ENCODE peak calls at places on chromosome 11, in five cellular contexts. S, P, W, C and A are unnamed samples.

GRCh38 chr11:102780491-102780918 is at the start of gene MMP10:
- DNase-seq in W (no peak), S (no peak), P (peak; percentile 19), C (no peak), A (no peak)

GRCh38 chr11:78649361-78650215 is 74.9 kb upstream of the NARS2 start:
- DNase-seq in S (no peak), P (no peak), W (no peak), C (no peak), A (no peak)

GRCh38 chr11:121723261-121723741 is 270.5 kb upstream of the SORL1-AS1 start:
- DNase-seq in S (no peak), W (peak; percentile 23), P (peak; percentile 21), C (peak; percentile 47), A (peak; percentile 15)

GRCh38 chr11:88414385-88414861 is 76.9 kb upstream of the CTSC start:
- DNase-seq in P (peak; percentile 78), W (peak; percentile 35), C (no peak), S (no peak), A (no peak)

GRCh38 chr11:113937918-113938317 is 33.3 kb downstream of the HTR3B start:
- DNase-seq in C (no peak), P (no peak), W (no peak), S (no peak), A (no peak)

GRCh38 chr11:130192845-130193267 is 33.3 kb downstream of the ST14 start:
- DNase-seq in P (no peak), W (no peak), S (peak; percentile 67), C (no peak), A (no peak)

GRCh38 chr11:130146797-130147196 is 12.8 kb upstream of the ST14 start:
- DNase-seq in S (no peak), C (no peak), P (no peak), W (no peak), A (no peak)

GRCh38 chr11:10302744-10303557 is 1.9 kb upstream of the ADM start:
- DNase-seq in C (peak; percentile 93), P (peak; percentile 64), S (peak; percentile 94), W (peak; percentile 88), A (peak; percentile 41)

GRCh38 chr11:10908215-10908990 is 50.5 kb upstream of the ZBED5 start:
- DNase-seq in C (no peak), P (no peak), W (peak; percentile 40), S (no peak), A (no peak)

GRCh38 chr11:126992804-126993111 is 7.8 kb downstream of the KIRREL3 start:
- DNase-seq in S (no peak), C (no peak), W (no peak), P (no peak), A (no peak)

GRCh38 chr11:2574553-2575535 is 125.0 kb downstream of the KCNQ1OT1 start:
- DNase-seq in S (peak; percentile 44), W (peak; percentile 7), C (peak; percentile 30), P (no peak), A (no peak)

GRCh38 chr11:27282141-27282590 is 80.8 kb downstream of the CCDC34 start:
- DNase-seq in S (no peak), P (no peak), C (peak; percentile 58), W (peak; percentile 23), A (peak; percentile 26)

GRCh38 chr11:72239849-72240460 is 4.0 kb downstream of the PHOX2A start:
- DNase-seq in W (no peak), S (peak; percentile 78), C (peak; percentile 86), P (peak; percentile 57), A (no peak)

GRCh38 chr11:74024630-74025029 is 15.7 kb upstream of the UCP3 start:
- DNase-seq in P (no peak), S (peak; percentile 64), C (peak; percentile 81), W (peak; percentile 33), A (peak; percentile 50)

GRCh38 chr11:115590254-115590653 is 86.0 kb upstream of the CADM1 start:
- DNase-seq in W (no peak), C (no peak), S (no peak), P (peak; percentile 41), A (no peak)

GRCh38 chr11:120137187-120137610 is 714 bp downstream of the TRIM29 start:
- DNase-seq in C (no peak), P (no peak), W (no peak), S (peak; percentile 47), A (no peak)

GRCh38 chr11:120254788-120255518 is 15.0 kb downstream of the POU2F3 start:
- DNase-seq in C (no peak), W (no peak), S (no peak), P (no peak), A (no peak)

GRCh38 chr11:83648610-83649467 is 362.7 kb upstream of the CCDC90B start:
- DNase-seq in S (no peak), C (no peak), W (no peak), P (no peak), A (no peak)

GRCh38 chr11:58805065-58805464 is 39.4 kb downstream of the GLYATL2 start:
- DNase-seq in C (no peak), P (no peak), S (no peak), W (no peak), A (no peak)

GRCh38 chr11:17974246-17974645 is 38.6 kb downstream of the SERGEF start:
- DNase-seq in S (no peak), P (no peak), W (no peak), C (no peak), A (no peak)

GRCh38 chr11:13335319-13335718 is 57.7 kb downstream of the BMAL1 start:
- DNase-seq in W (peak; percentile 59), S (peak; percentile 71), C (peak; percentile 71), P (peak; percentile 64), A (no peak)

GRCh38 chr11:12640926-12641849 is 33.0 kb upstream of the TEAD1 start:
- DNase-seq in W (no peak), P (no peak), S (no peak), C (no peak), A (no peak)

GRCh38 chr11:133467686-133468085 is 64.6 kb downstream of the OPCML start:
- DNase-seq in C (no peak), P (no peak), S (no peak), W (no peak), A (no peak)

GRCh38 chr11:116910378-116910777 is 73.0 kb upstream of the APOA1 start:
- DNase-seq in C (no peak), S (no peak), P (no peak), W (no peak), A (no peak)

GRCh38 chr11:9266926-9267325 is 1.8 kb upstream of the DENND5A start:
- DNase-seq in W (no peak), P (no peak), S (no peak), C (no peak), A (no peak)

GRCh38 chr11:134727204-134727603 is 315.2 kb upstream of the B3GAT1 start:
- DNase-seq in W (no peak), C (no peak), S (no peak), P (no peak), A (no peak)

GRCh38 chr11:91394718-91395414 is 829.8 kb upstream of the FAT3 start:
- DNase-seq in S (no peak), W (no peak), P (no peak), C (no peak), A (no peak)

GRCh38 chr11:36774603-36775002 is 176.6 kb upstream of the RAG2 start:
- DNase-seq in C (no peak), S (no peak), W (no peak), P (no peak), A (no peak)

GRCh38 chr11:93059074-93059957 is 89.9 kb downstream of the MTNR1B start:
- DNase-seq in P (peak; percentile 48), W (no peak), C (no peak), S (no peak), A (no peak)

GRCh38 chr11:66222358-66223149 is 45.9 kb upstream of the RAB1B start:
- DNase-seq in W (peak; percentile 88), S (peak; percentile 93), C (peak; percentile 93), P (peak; percentile 93), A (peak; percentile 79)
- H3K36me3 ChIP-seq in W (no peaks in the 10 kb centered on the region), S (peaks cover 57% of the 10 kb centered on the region), C (peaks cover 44% of the 10 kb centered on the region), P (peaks cover 16% of the 10 kb centered on the region), A (peaks cover 19% of the 10 kb centered on the region)

DNA sequence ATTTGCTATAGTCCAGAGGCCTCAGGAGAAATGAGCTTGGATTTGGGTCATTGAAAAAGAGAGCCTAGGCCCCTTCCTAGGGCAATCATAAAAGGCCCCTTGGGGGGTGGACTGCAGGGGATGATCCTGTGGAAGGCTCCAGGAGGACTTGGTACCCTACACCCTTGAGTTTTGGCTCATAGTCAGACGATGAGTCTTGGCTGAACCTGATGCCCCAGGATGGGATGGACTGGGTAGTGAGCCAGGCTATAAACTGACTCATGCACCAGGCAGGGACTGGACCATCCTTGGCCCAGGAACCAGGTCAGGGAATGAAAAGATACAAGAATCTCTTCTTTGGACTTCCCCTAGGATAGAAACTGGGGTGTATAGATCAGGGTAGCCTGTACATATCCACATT is 54.2 kb downstream of the NAV2 start:
- DNase-seq in P (no peak), S (no peak), W (no peak), C (no peak), A (no peak)
- TF ChIP-seq CTCF in P (no peak), S (no peak), W (no peak), C (no peak), A (no peak)

DNA sequence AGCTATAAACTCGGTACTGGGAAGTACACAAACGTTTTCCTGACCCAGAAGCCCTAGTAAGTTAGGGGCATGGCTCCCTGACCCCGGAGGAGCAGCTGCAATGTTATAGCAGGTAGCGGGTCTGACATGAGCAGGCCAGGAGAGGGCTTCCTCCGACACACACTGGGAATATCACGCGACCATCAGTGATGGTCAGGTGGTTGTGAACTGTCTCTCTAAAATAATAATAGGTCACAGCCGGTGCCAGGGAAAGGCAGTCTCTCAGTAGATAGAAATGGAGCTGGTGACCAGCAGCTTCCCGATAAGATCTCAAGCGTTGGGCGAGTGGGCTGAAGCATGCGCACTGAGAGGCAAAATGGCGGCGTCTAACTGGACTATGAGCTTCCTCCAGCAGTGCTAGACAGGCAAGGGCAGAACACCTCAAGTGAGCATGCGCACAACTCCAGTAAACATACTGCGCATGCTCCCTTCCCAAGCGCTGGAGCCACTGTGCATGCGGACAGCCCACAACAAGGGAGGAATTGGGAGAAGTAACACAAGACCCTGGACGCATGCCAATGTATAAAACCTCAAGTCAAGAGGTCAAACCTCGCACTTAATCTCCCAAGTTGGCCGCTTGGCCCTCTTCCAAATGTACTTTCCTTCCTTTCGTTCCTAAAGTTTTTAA is 22.3 kb upstream of the TESMIN start:
- DNase-seq in P (no peak), C (no peak), W (no peak), S (no peak), A (no peak)
- H3K36me3 ChIP-seq in P (no peaks in the 10 kb centered on the region), C (peaks cover 96% of the 10 kb centered on the region), W (no peaks in the 10 kb centered on the region), S (peaks cover 100% of the 10 kb centered on the region), A (peaks cover 87% of the 10 kb centered on the region)

DNA sequence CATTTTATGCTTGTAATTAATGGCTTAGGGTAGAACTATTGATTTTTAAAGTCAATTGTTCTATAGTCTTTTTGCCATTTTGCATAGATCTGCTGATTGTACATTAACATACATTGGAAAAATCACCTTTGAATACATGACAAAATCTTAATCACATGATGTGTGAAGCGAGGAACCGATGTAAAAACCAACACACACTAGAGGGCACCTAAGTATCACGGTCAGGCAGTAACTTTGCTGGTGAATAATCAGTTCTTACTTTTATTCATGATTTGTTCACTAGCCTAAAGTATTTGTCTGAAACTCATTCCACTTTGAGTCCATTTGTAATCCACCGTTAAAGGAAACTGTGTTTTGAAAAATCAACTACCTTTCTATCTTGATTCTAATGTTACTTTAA is 28.2 kb downstream of the JHY start:
- DNase-seq in C (no peak), W (no peak), S (no peak), P (peak; percentile 28), A (no peak)
- TF ChIP-seq CTCF in C (no peak), W (peak; percentile 24), S (no peak), P (peak; percentile 38), A (no peak)

GRCh38 chr11:65967329-65967934 is 5.9 kb downstream of the SART1 start:
- DNase-seq in C (no peak), P (no peak), W (no peak), S (no peak), A (no peak)
- H3K36me3 ChIP-seq in C (peaks cover 75% of the 10 kb centered on the region), P (peaks cover 31% of the 10 kb centered on the region), W (no peaks in the 10 kb centered on the region), S (peaks cover 81% of the 10 kb centered on the region), A (peaks cover 66% of the 10 kb centered on the region)

GRCh38 chr11:65613091-65613928 is 711 bp downstream of the MAP3K11 start:
- DNase-seq in P (peak; percentile 28), W (peak; percentile 59), C (peak; percentile 75), S (peak; percentile 70), A (no peak)
- TF ChIP-seq CTCF in P (no peak), W (no peak), C (no peak), S (no peak), A (peak; percentile 12)